ENCODE peak calls at places on chromosomes 5 and 9, in eight cellular contexts. W, J, Q, T, U, V, A and S are unnamed samples.

GRCh38 chr5:93307557-93307956 is 273.5 kb downstream of the NR2F1-AS1 start:
- DNase-seq in Q (no peak), T (no peak), U (peak; percentile 44), V (no peak), A (no peak), J (no peak), W (no peak), S (no peak)

GRCh38 chr5:101418735-101419134 is 515.7 kb upstream of the ST8SIA4 start:
- DNase-seq in V (no peak), J (no peak), U (peak; percentile 1), W (no peak), Q (no peak), T (no peak), A (no peak), S (no peak)

GRCh38 chr5:56814361-56814962 is 887 bp upstream of the MAP3K1 start:
- DNase-seq in T (no peak), U (no peak), V (peak; percentile 33), W (peak; percentile 20), Q (peak; percentile 43), A (no peak), J (peak; percentile 78), S (no peak)

GRCh38 chr5:97629281-97629680 is 446.2 kb upstream of the RIOK2 start:
- DNase-seq in V (peak; percentile 26), U (peak; percentile 81), Q (no peak), A (peak; percentile 59), T (no peak), J (no peak), W (no peak), S (no peak)

GRCh38 chr5:126182901-126183695 is 240.1 kb upstream of the GRAMD2B start:
- DNase-seq in W (no peak), T (no peak), V (peak; percentile 37), U (no peak), Q (no peak), J (no peak), A (no peak), S (no peak)

GRCh38 chr9:137085918-137086530 is 761 bp upstream of the MAN1B1 start:
- DNase-seq in U (peak; percentile 31), J (no peak), T (no peak), W (no peak), Q (peak; percentile 48), A (peak; percentile 65), V (peak; percentile 66), S (no peak)

GRCh38 chr9:4258321-4259093 is 41.4 kb downstream of the GLIS3 start:
- DNase-seq in T (no peak), Q (no peak), W (no peak), A (no peak), U (peak; percentile 58), J (no peak), V (no peak), S (no peak)

GRCh38 chr5:34743878-34744277 is 87.8 kb downstream of the RAI14 start:
- DNase-seq in W (no peak), A (no peak), T (no peak), Q (no peak), V (no peak), U (peak; percentile 99), J (no peak), S (no peak)

DNA sequence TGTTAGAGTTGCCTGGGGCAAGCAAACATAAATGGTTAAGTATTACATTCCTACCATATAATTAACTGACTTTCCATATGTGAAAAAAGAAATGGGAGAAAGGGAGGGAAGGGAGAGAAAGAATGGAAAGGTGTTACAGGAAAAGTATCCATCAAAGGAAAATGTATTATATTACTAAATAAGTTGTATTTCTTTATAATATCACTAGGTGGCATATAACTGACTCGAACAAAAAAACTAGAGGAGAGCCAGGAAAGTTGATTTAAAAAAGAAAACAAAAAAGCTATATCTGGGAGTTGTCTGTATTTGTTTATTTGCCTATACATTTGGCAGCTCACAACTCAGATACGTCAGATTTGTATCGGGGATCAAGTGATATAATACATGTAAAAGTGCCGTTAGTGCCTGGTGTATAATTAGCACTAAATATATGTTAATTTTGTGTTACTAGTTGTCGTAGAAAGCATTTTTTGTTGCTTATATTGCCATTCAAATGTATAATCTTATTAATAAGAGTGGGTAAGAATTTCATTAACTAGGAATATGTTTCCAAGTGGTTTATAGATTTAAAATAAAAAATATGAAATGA is 59.6 kb upstream of the ADAMTS19 start:
- DNase-seq in U (peak; percentile 15), A (no peak), Q (no peak), J (no peak), V (no peak), T (no peak), W (no peak), S (no peak)
- TF ChIP-seq CTCF in U (peak; percentile 32), A (peak; percentile 51), Q (no peak), J (no peak), V (peak; percentile 15), T (no peak), W (no peak), S (peak; percentile 37)

GRCh38 chr9:121563425-121563824 is 63.8 kb upstream of the GGTA1 start:
- DNase-seq in J (no peak), V (no peak), T (no peak), W (no peak), U (no peak), A (no peak), Q (no peak), S (no peak)

GRCh38 chr9:121560921-121561320 is 61.3 kb upstream of the GGTA1 start:
- DNase-seq in U (no peak), W (no peak), A (no peak), J (no peak), T (no peak), Q (no peak), V (no peak), S (no peak)

GRCh38 chr9:121562261-121562780 is 62.7 kb upstream of the GGTA1 start:
- DNase-seq in W (no peak), J (no peak), U (no peak), T (no peak), A (no peak), V (no peak), Q (no peak), S (no peak)

GRCh38 chr9:121563881-121564460 is 64.3 kb upstream of the GGTA1 start:
- DNase-seq in U (no peak), T (no peak), A (no peak), Q (no peak), W (no peak), J (no peak), V (no peak), S (no peak)

DNA sequence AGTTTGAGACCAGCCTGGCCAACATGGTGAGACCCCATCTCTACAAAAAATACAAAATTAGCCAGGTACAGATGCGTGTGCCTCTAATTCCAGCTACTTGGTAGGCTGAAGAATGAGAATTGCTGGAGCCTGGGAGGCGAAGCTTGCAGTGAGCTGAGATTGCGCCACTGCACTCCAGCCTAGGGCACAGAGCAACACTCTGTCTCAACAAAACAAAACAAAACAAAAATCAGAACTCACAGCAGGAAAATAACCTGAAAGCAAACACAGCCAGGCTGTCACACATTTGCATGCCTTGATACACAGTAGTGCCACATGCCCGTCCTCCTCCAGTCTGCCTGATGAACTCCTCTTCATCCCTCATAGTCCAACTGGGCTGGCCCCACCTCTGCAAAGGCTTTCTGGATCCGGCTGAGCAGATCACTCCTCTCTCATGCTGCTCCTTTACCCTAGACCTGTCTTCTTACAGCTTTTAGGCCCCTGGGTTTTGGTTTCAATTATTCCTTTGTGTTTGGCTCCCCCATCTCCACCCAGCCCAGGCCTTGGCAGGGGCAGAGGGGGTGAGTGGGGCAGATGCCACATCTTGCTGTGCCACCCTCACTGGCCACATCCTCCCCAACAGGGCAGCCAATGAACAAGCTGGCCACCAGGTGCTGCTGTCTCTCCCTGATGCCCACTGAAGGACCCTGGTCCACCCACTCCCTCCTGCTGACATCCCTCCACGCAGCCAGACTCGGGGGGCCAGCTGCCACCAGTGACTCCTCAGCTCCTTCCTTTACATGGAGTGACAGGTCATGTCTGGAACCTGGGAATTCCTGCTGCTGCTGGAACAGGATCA is 62.0 kb upstream of the GGTA1 start:
- DNase-seq in W (no peak), J (no peak), V (no peak), Q (no peak), T (no peak), A (no peak), U (peak; percentile 19), S (no peak)
- TF ChIP-seq CTCF in W (no peak), J (no peak), V (peak; percentile 11), Q (no peak), T (peak; percentile 4), A (peak; percentile 24), U (no peak), S (no peak)

GRCh38 chr5:73448451-73449136 is at the start of gene FOXD1:
- DNase-seq in J (peak; percentile 31), W (peak; percentile 41), V (peak; percentile 59), A (no peak), T (peak; percentile 75), Q (peak; percentile 54), U (peak; percentile 99), S (peak; percentile 65)

GRCh38 chr5:73450672-73451217 is 2.2 kb upstream of the FOXD1 start:
- DNase-seq in U (peak; percentile 49), A (no peak), V (no peak), J (no peak), W (no peak), T (no peak), Q (no peak), S (no peak)

GRCh38 chr5:73450041-73450598 is 1.5 kb upstream of the FOXD1 start:
- DNase-seq in U (no peak), Q (no peak), T (no peak), A (no peak), W (no peak), J (no peak), V (no peak), S (no peak)

GRCh38 chr5:73452215-73452614 is 3.6 kb upstream of the FOXD1 start:
- DNase-seq in J (no peak), Q (no peak), W (no peak), A (no peak), T (no peak), U (no peak), V (no peak), S (no peak)

DNA sequence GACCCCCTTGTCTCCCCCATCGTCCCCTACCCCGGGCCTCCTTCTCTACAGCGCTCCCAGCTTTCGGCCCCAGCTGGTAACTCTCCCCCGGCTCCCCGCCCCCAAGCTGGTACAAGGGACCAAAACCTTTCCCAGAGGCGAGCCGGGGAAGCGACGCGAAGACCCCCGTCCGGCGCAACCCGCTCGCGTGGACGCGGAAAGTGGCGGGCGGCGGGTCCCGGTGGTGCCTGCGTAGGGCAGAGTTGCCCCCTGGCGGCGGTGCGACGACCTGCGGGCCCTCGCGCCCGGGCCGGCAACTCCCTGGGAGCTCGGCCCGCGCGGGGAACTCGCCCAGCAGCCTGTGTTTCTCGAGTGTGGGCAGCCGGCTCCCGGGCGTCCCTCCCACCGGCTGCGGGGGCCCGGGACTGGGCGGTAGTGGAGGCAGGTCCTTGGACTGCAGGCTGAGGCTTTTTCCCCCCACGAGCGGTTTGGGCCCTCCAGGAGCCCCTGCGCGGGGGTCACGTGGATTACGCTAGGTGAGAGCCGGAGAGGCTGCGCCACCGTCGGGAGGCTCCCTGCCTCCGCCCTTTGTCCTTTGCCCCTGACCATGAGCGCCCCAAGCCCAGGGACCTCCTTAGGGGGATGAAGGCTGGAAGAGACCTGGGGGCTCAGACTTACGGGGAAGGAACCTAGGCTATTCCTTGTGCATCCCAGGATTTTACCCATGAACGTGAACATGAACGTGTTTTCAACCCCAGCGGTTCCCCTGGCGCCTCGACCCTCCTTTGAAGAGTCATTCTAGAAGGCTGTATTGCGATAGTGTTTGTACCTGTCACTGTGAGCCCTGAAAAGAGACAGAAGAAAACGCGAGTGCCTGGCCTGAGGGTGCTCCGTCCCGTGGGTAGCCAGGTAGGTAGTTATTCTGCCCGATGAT is 2.9 kb upstream of the FOXD1 start:
- DNase-seq in T (no peak), A (no peak), V (peak; percentile 69), J (peak; percentile 55), Q (peak; percentile 31), U (peak; percentile 69), W (peak; percentile 64), S (peak; percentile 85)
- TF ChIP-seq CTCF in T (peak; percentile 67), A (peak; percentile 93), V (peak; percentile 81), J (peak; percentile 90), Q (no peak), U (peak; percentile 54), W (peak; percentile 64), S (peak; percentile 96)

GRCh38 chr5:175742290-175742994 is 84.6 kb downstream of the HRH2 start:
- DNase-seq in Q (no peak), V (no peak), J (no peak), A (no peak), W (no peak), U (no peak), T (no peak), S (no peak)
- TF ChIP-seq CTCF in Q (no peak), V (no peak), J (no peak), A (no peak), W (no peak), U (no peak), T (no peak), S (no peak)